ENCODE peak calls at places on chromosomes 12 and 14, in eight cellular contexts. One of them, this sample, is unnamed.

GRCh38 chr12:12645485-12645884 is 33.8 kb downstream of the CREBL2 start:
- DNase-seq in astrocyte: peak
- DNase-seq in heart left ventricle: no peak
- DNase-seq in AG09309: no peak
- DNase-seq in PC-9: no peak
- DNase-seq in OCI-LY7: peak
- DNase-seq in Caco-2: peak
- DNase-seq in fibroblast of pulmonary artery: peak
- DNase-seq in this sample: no peak

GRCh38 chr12:93440043-93440835 is 1.5 kb downstream of the UBE2N start:
- DNase-seq in OCI-LY7: no peak
- DNase-seq in PC-9: no peak
- DNase-seq in AG09309: no peak
- DNase-seq in astrocyte: peak
- DNase-seq in heart left ventricle: no peak
- DNase-seq in fibroblast of pulmonary artery: no peak
- DNase-seq in Caco-2: no peak
- DNase-seq in this sample: no peak

GRCh38 chr14:59018978-59019377 is 169.5 kb upstream of the DAAM1 start:
- DNase-seq in AG09309: no peak
- DNase-seq in heart left ventricle: no peak
- DNase-seq in astrocyte: no peak
- DNase-seq in PC-9: no peak
- DNase-seq in Caco-2: peak
- DNase-seq in OCI-LY7: no peak
- DNase-seq in fibroblast of pulmonary artery: peak
- DNase-seq in this sample: peak

GRCh38 chr12:24864796-24865125 is 84.1 kb downstream of the BCAT1 start:
- DNase-seq in PC-9: no peak
- DNase-seq in Caco-2: peak
- DNase-seq in heart left ventricle: no peak
- DNase-seq in astrocyte: peak
- DNase-seq in AG09309: no peak
- DNase-seq in OCI-LY7: no peak
- DNase-seq in fibroblast of pulmonary artery: no peak
- DNase-seq in this sample: no peak

GRCh38 chr12:64937466-64937865 is 113.0 kb downstream of the TBC1D30 start:
- DNase-seq in PC-9: no peak
- DNase-seq in astrocyte: no peak
- DNase-seq in OCI-LY7: no peak
- DNase-seq in heart left ventricle: no peak
- DNase-seq in Caco-2: no peak
- DNase-seq in AG09309: no peak
- DNase-seq in fibroblast of pulmonary artery: no peak
- DNase-seq in this sample: no peak

GRCh38 chr14:53626771-53627170 is 329.9 kb downstream of the BMP4 start:
- DNase-seq in astrocyte: no peak
- DNase-seq in AG09309: no peak
- DNase-seq in fibroblast of pulmonary artery: no peak
- DNase-seq in heart left ventricle: no peak
- DNase-seq in OCI-LY7: no peak
- DNase-seq in PC-9: no peak
- DNase-seq in Caco-2: no peak
- DNase-seq in this sample: no peak

GRCh38 chr12:69329669-69330428 is 18.3 kb upstream of the LYZ start:
- DNase-seq in Caco-2: no peak
- DNase-seq in fibroblast of pulmonary artery: no peak
- DNase-seq in AG09309: no peak
- DNase-seq in OCI-LY7: peak
- DNase-seq in heart left ventricle: no peak
- DNase-seq in astrocyte: no peak
- DNase-seq in PC-9: no peak
- DNase-seq in this sample: no peak

GRCh38 chr14:55077155-55077554 is 25.7 kb downstream of the MAPK1IP1L start:
- DNase-seq in PC-9: peak
- DNase-seq in OCI-LY7: no peak
- DNase-seq in AG09309: no peak
- DNase-seq in astrocyte: no peak
- DNase-seq in Caco-2: peak
- DNase-seq in heart left ventricle: no peak
- DNase-seq in fibroblast of pulmonary artery: peak
- DNase-seq in this sample: no peak

GRCh38 chr12:88790231-88790630 is 210.0 kb upstream of the KITLG start:
- DNase-seq in fibroblast of pulmonary artery: no peak
- DNase-seq in astrocyte: no peak
- DNase-seq in PC-9: no peak
- DNase-seq in OCI-LY7: no peak
- DNase-seq in AG09309: no peak
- DNase-seq in heart left ventricle: no peak
- DNase-seq in Caco-2: no peak
- DNase-seq in this sample: no peak

GRCh38 chr12:54052745-54053624 is 650 bp upstream of the HOXC4 start:
- DNase-seq in fibroblast of pulmonary artery: no peak
- DNase-seq in OCI-LY7: peak
- DNase-seq in astrocyte: no peak
- DNase-seq in heart left ventricle: no peak
- DNase-seq in PC-9: no peak
- DNase-seq in AG09309: no peak
- DNase-seq in Caco-2: no peak
- DNase-seq in this sample: no peak

GRCh38 chr12:40034712-40035111 is 71.2 kb downstream of the SLC2A13 start:
- DNase-seq in heart left ventricle: no peak
- DNase-seq in OCI-LY7: no peak
- DNase-seq in fibroblast of pulmonary artery: no peak
- DNase-seq in astrocyte: no peak
- DNase-seq in PC-9: no peak
- DNase-seq in AG09309: no peak
- DNase-seq in Caco-2: no peak
- DNase-seq in this sample: no peak

GRCh38 chr14:23513466-23514008 is 38.0 kb downstream of the ZFHX2 start:
- DNase-seq in fibroblast of pulmonary artery: no peak
- DNase-seq in astrocyte: no peak
- DNase-seq in AG09309: no peak
- DNase-seq in OCI-LY7: no peak
- DNase-seq in Caco-2: no peak
- DNase-seq in PC-9: no peak
- DNase-seq in heart left ventricle: no peak
- DNase-seq in this sample: no peak

GRCh38 chr14:23514009-23514962 is 37.3 kb downstream of the ZFHX2 start:
- DNase-seq in Caco-2: no peak
- DNase-seq in astrocyte: no peak
- DNase-seq in heart left ventricle: no peak
- DNase-seq in PC-9: no peak
- DNase-seq in AG09309: no peak
- DNase-seq in OCI-LY7: no peak
- DNase-seq in fibroblast of pulmonary artery: no peak
- DNase-seq in this sample: no peak

GRCh38 chr14:23513005-23513412 is 38.6 kb downstream of the ZFHX2 start:
- DNase-seq in OCI-LY7: no peak
- DNase-seq in heart left ventricle: no peak
- DNase-seq in fibroblast of pulmonary artery: no peak
- DNase-seq in AG09309: no peak
- DNase-seq in Caco-2: no peak
- DNase-seq in astrocyte: no peak
- DNase-seq in PC-9: no peak
- DNase-seq in this sample: no peak

GRCh38 chr14:23517650-23518329 is 33.8 kb downstream of the ZFHX2 start:
- DNase-seq in fibroblast of pulmonary artery: no peak
- DNase-seq in OCI-LY7: no peak
- DNase-seq in heart left ventricle: no peak
- DNase-seq in Caco-2: no peak
- DNase-seq in astrocyte: no peak
- DNase-seq in AG09309: no peak
- DNase-seq in PC-9: no peak
- DNase-seq in this sample: no peak

DNA sequence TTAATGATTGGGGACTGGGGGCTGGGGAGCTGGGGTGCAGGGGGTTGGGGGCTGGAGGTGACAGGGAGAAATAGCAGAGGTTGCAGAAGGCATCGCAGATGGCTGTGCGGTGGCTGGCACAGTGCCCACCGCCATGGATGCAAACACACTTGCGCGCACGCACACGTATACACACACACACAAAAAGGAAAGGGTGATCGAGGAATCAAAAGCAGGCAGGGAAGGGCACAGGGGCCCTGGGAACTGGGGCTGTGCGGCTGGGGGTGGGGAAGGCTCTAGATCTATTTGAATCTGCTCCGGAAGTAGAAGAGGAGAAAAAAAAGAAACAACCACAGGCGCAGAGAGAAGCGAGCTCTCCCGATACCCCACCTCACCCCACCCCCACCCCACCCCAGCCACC is 39.4 kb downstream of the ZFHX2 start:
- DNase-seq in heart left ventricle: no peak
- DNase-seq in Caco-2: no peak
- DNase-seq in PC-9: no peak
- DNase-seq in astrocyte: peak
- DNase-seq in fibroblast of pulmonary artery: no peak
- DNase-seq in OCI-LY7: peak
- DNase-seq in AG09309: no peak
- DNase-seq in this sample: no peak
- H3K4me3 ChIP-seq in heart left ventricle: no peak
- H3K4me3 ChIP-seq in Caco-2: no peak
- H3K4me3 ChIP-seq in PC-9: no peak
- H3K4me3 ChIP-seq in astrocyte: no peak
- H3K4me3 ChIP-seq in fibroblast of pulmonary artery: no peak
- H3K4me3 ChIP-seq in OCI-LY7: no peak
- H3K4me3 ChIP-seq in AG09309: no peak
- H3K4me3 ChIP-seq in this sample: no peak

GRCh38 chr12:29743072-29743471 is 40.7 kb downstream of the TMTC1 start:
- DNase-seq in fibroblast of pulmonary artery: no peak
- DNase-seq in PC-9: no peak
- DNase-seq in OCI-LY7: no peak
- DNase-seq in Caco-2: no peak
- DNase-seq in heart left ventricle: no peak
- DNase-seq in AG09309: no peak
- DNase-seq in astrocyte: no peak
- DNase-seq in this sample: no peak

GRCh38 chr12:29742646-29743045 is 41.1 kb downstream of the TMTC1 start:
- DNase-seq in astrocyte: no peak
- DNase-seq in Caco-2: no peak
- DNase-seq in AG09309: no peak
- DNase-seq in PC-9: no peak
- DNase-seq in heart left ventricle: no peak
- DNase-seq in OCI-LY7: no peak
- DNase-seq in fibroblast of pulmonary artery: no peak
- DNase-seq in this sample: peak

GRCh38 chr12:29739279-29739991 is 44.3 kb downstream of the TMTC1 start:
- DNase-seq in AG09309: no peak
- DNase-seq in OCI-LY7: no peak
- DNase-seq in PC-9: no peak
- DNase-seq in heart left ventricle: no peak
- DNase-seq in Caco-2: no peak
- DNase-seq in fibroblast of pulmonary artery: peak
- DNase-seq in astrocyte: peak
- DNase-seq in this sample: no peak

GRCh38 chr12:29743801-29744200 is 39.9 kb downstream of the TMTC1 start:
- DNase-seq in AG09309: no peak
- DNase-seq in PC-9: no peak
- DNase-seq in Caco-2: no peak
- DNase-seq in fibroblast of pulmonary artery: peak
- DNase-seq in OCI-LY7: no peak
- DNase-seq in heart left ventricle: no peak
- DNase-seq in astrocyte: peak
- DNase-seq in this sample: no peak

GRCh38 chr12:29741342-29742241 is 42.1 kb downstream of the TMTC1 start:
- DNase-seq in astrocyte: peak
- DNase-seq in heart left ventricle: no peak
- DNase-seq in Caco-2: no peak
- DNase-seq in PC-9: no peak
- DNase-seq in AG09309: no peak
- DNase-seq in OCI-LY7: no peak
- DNase-seq in fibroblast of pulmonary artery: peak
- DNase-seq in this sample: no peak
- H3K4me3 ChIP-seq in astrocyte: peak
- H3K4me3 ChIP-seq in heart left ventricle: no peak
- H3K4me3 ChIP-seq in Caco-2: no peak
- H3K4me3 ChIP-seq in PC-9: no peak
- H3K4me3 ChIP-seq in AG09309: no peak
- H3K4me3 ChIP-seq in OCI-LY7: no peak
- H3K4me3 ChIP-seq in fibroblast of pulmonary artery: peak
- H3K4me3 ChIP-seq in this sample: no peak

DNA sequence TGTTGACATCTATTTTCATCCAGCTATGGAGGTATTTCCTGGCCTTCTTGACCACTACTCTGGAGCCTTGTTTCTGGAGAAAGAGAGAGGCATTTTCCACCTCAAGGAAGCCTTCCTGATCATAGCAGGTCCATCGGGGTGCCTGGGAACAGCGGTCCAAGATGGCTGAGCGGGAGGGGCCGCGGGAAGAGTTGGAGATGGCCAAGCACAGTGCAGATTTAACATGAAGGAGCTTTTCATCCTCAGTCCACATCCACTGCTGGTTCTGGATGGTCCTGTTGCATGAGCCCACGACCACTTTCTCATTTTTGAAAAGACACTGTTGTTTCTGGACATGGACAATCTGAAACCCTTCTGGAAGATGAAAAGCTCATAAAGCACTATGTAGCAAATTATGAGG is 1.5 kb downstream of the PTPRB start:
- DNase-seq in OCI-LY7: no peak
- DNase-seq in PC-9: no peak
- DNase-seq in Caco-2: no peak
- DNase-seq in astrocyte: no peak
- DNase-seq in AG09309: no peak
- DNase-seq in fibroblast of pulmonary artery: no peak
- DNase-seq in heart left ventricle: no peak
- DNase-seq in this sample: no peak
- H3K4me3 ChIP-seq in OCI-LY7: no peak
- H3K4me3 ChIP-seq in PC-9: no peak
- H3K4me3 ChIP-seq in Caco-2: no peak
- H3K4me3 ChIP-seq in astrocyte: no peak
- H3K4me3 ChIP-seq in AG09309: no peak
- H3K4me3 ChIP-seq in fibroblast of pulmonary artery: no peak
- H3K4me3 ChIP-seq in heart left ventricle: peak
- H3K4me3 ChIP-seq in this sample: no peak

GRCh38 chr14:50340045-50340444 is 27.9 kb downstream of the DMAC2L start:
- DNase-seq in fibroblast of pulmonary artery: no peak
- DNase-seq in astrocyte: no peak
- DNase-seq in heart left ventricle: no peak
- DNase-seq in Caco-2: no peak
- DNase-seq in OCI-LY7: no peak
- DNase-seq in AG09309: no peak
- DNase-seq in PC-9: no peak
- DNase-seq in this sample: no peak

GRCh38 chr14:50344116-50344775 is 32.1 kb downstream of the DMAC2L start:
- DNase-seq in astrocyte: peak
- DNase-seq in heart left ventricle: no peak
- DNase-seq in AG09309: no peak
- DNase-seq in PC-9: no peak
- DNase-seq in Caco-2: no peak
- DNase-seq in OCI-LY7: no peak
- DNase-seq in fibroblast of pulmonary artery: no peak
- DNase-seq in this sample: no peak

GRCh38 chr14:50340945-50341344 is 28.8 kb downstream of the DMAC2L start:
- DNase-seq in fibroblast of pulmonary artery: no peak
- DNase-seq in Caco-2: peak
- DNase-seq in heart left ventricle: no peak
- DNase-seq in astrocyte: no peak
- DNase-seq in AG09309: no peak
- DNase-seq in OCI-LY7: peak
- DNase-seq in PC-9: no peak
- DNase-seq in this sample: peak

GRCh38 chr14:50343424-50343823 is 31.3 kb downstream of the DMAC2L start:
- DNase-seq in OCI-LY7: no peak
- DNase-seq in astrocyte: no peak
- DNase-seq in fibroblast of pulmonary artery: no peak
- DNase-seq in heart left ventricle: no peak
- DNase-seq in Caco-2: no peak
- DNase-seq in PC-9: no peak
- DNase-seq in AG09309: no peak
- DNase-seq in this sample: no peak

GRCh38 chr14:50342211-50343080 is 30.3 kb downstream of the DMAC2L start:
- DNase-seq in PC-9: peak
- DNase-seq in OCI-LY7: no peak
- DNase-seq in fibroblast of pulmonary artery: peak
- DNase-seq in heart left ventricle: peak
- DNase-seq in Caco-2: peak
- DNase-seq in AG09309: peak
- DNase-seq in astrocyte: peak
- DNase-seq in this sample: no peak
- H3K4me3 ChIP-seq in PC-9: no peak
- H3K4me3 ChIP-seq in OCI-LY7: no peak
- H3K4me3 ChIP-seq in fibroblast of pulmonary artery: peak
- H3K4me3 ChIP-seq in heart left ventricle: peak
- H3K4me3 ChIP-seq in Caco-2: no peak
- H3K4me3 ChIP-seq in AG09309: no peak
- H3K4me3 ChIP-seq in astrocyte: no peak
- H3K4me3 ChIP-seq in this sample: no peak

This sample was measured in HAP-1.